ENCODE peak calls at places on chromosomes 6 and 20, in seven cellular contexts. V, P, W, C, U, I and D are unnamed samples.

GRCh38 chr6:37221585-37222124 is 35.9 kb upstream of the TBC1D22B start:
- DNase-seq in U (no peak), P (no peak), W (no peak), C (no peak), I (no peak), V (no peak), D (no peak)

GRCh38 chr20:61973515-61974356 is 91.9 kb downstream of the TAF4 start:
- DNase-seq in U (no peak), C (no peak), V (no peak), I (no peak), W (no peak), P (no peak), D (no peak)

GRCh38 chr6:39425346-39426056 is 103.0 kb upstream of the KCNK16 start:
- DNase-seq in V (no peak), C (no peak), U (no peak), W (no peak), P (no peak), I (no peak), D (peak; percentile 73)

GRCh38 chr6:142855877-142856606 is 88.9 kb downstream of the HIVEP2 start:
- DNase-seq in V (no peak), C (no peak), U (no peak), P (no peak), W (no peak), I (no peak), D (no peak)

GRCh38 chr6:37522836-37523235 is 23.1 kb upstream of the CCDC167 start:
- DNase-seq in I (no peak), U (no peak), W (no peak), C (no peak), P (no peak), V (no peak), D (no peak)

GRCh38 chr6:137982418-137983189 is 115.5 kb downstream of the TNFAIP3 start:
- DNase-seq in P (no peak), U (no peak), W (no peak), V (no peak), C (no peak), I (peak; percentile 57), D (no peak)

GRCh38 chr20:40744494-40745175 is 55.6 kb upstream of the MAFB start:
- DNase-seq in W (no peak), C (no peak), V (no peak), P (no peak), U (no peak), I (no peak), D (no peak)

GRCh38 chr6:142833054-142833453 is 111.9 kb downstream of the HIVEP2 start:
- DNase-seq in U (no peak), P (no peak), I (no peak), W (no peak), V (no peak), C (no peak), D (no peak)

GRCh38 chr6:27871919-27872633 is 40.1 kb downstream of the OR2B2 start:
- DNase-seq in C (peak; percentile 99), I (no peak), P (no peak), W (no peak), U (peak; percentile 91), V (no peak), D (peak; percentile 97)

GRCh38 chr6:12516070-12516469 is 200.5 kb upstream of the PHACTR1 start:
- DNase-seq in P (no peak), V (no peak), C (no peak), W (no peak), I (no peak), U (no peak), D (no peak)

GRCh38 chr20:33423141-33423834 is 20.3 kb downstream of the SNTA1 start:
- DNase-seq in U (no peak), P (no peak), C (no peak), I (peak; percentile 85), W (no peak), V (no peak), D (no peak)

GRCh38 chr6:17442196-17442595 is 48.8 kb downstream of the CAP2 start:
- DNase-seq in V (no peak), C (no peak), P (no peak), U (no peak), W (no peak), I (no peak), D (no peak)

GRCh38 chr6:12245763-12246720 is 44.1 kb upstream of the EDN1 start:
- DNase-seq in W (no peak), V (no peak), I (no peak), C (no peak), P (no peak), U (no peak), D (no peak)

DNA sequence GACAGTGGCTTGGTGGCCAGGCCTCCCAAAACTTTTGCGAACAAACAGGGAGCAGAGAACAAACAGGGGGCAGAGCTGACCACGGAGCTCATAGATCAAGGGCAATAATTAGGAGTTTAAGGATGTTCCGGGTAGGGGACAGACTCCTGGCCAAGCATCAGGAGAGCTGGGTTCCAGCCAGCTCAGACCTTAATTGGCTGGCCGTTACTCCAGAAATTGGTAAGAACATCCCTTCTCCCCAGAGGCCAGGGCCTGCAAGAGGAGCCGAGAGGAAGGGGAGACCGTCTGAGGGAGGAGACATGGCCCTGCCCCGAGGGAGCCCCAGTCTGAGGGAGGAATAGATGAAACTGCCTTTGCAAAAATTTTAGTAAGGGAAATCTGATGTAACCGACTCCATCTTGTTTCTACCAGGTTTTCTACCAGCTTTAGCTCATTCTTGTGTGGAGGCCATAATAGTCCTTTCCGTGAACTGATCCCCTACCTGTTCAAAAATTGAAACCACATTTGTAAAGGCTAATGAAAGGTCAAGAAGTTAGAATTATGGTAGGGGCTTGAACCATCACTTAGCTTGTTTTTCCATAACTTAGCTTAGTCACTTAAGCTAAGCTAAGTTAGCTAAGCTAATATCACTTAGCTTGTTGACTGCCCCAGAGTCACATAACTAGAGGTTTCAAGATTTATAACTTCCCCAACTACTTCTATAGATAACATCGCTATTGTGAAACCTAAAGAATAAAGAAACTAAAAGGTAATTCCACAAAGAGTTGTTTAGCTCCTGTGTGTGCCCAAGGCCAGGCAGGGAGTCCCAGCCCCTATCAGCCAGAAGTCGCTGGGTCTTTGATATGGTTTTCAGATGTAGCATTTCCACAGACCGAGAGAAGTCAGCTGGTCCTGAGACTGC is 131.6 kb downstream of the VEGFA start:
- DNase-seq in P (no peak), V (no peak), C (no peak), U (no peak), I (no peak), W (no peak), D (no peak)
- TF ChIP-seq JUND in P (no peak), V (no peak), C (no peak), U (no peak), I (no peak), W (no peak), D (no peak)

DNA sequence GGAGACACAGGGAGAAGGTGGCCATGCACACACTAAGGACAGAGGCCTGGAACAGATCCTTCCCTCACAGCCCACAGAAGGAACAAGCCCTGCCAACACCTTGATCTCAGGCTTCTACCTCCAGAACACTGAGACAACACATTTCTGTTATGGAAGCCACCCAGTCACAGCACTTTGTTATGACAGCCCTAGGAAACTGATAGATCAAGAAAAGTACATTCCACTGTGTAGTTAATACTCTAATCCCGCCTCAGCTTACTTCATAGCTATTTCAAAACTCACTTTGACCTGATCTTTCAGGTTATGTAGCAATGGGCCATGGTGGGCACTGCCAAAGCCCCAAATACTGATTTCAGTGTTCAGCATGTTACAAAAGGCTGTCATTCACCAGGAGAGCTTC is 66.8 kb downstream of the CD24 start:
- DNase-seq in W (no peak), V (no peak), I (no peak), C (no peak), U (no peak), P (no peak), D (no peak)
- TF ChIP-seq JUND in W (no peak), V (no peak), I (no peak), C (no peak), U (no peak), P (no peak), D (no peak)

GRCh38 chr6:74409447-74409846 is 713.4 kb downstream of the CD109 start:
- DNase-seq in V (peak; percentile 31), W (no peak), U (no peak), I (no peak), C (no peak), P (peak; percentile 36), D (no peak)

GRCh38 chr6:74408844-74409243 is 712.8 kb downstream of the CD109 start:
- DNase-seq in W (no peak), V (no peak), C (no peak), U (no peak), I (no peak), P (no peak), D (no peak)

GRCh38 chr6:74415056-74415455 is 719.1 kb downstream of the CD109 start:
- DNase-seq in W (no peak), C (no peak), V (no peak), U (no peak), I (no peak), P (no peak), D (no peak)

GRCh38 chr6:74410630-74411029 is 714.6 kb downstream of the CD109 start:
- DNase-seq in W (no peak), U (no peak), V (no peak), I (no peak), C (no peak), P (no peak), D (peak; percentile 27)
- TF ChIP-seq JUND in W (no peak), U (no peak), V (no peak), I (no peak), C (no peak), P (no peak), D (no peak)

GRCh38 chr6:140540743-140541142 is 1166.3 kb upstream of the CITED2 start:
- DNase-seq in U (no peak), I (no peak), V (no peak), C (no peak), P (no peak), W (no peak), D (no peak)

GRCh38 chr6:140538926-140539325 is 1164.5 kb upstream of the CITED2 start:
- DNase-seq in C (no peak), P (no peak), W (no peak), U (no peak), I (no peak), V (no peak), D (peak; percentile 69)

GRCh38 chr6:140542858-140543257 is 1168.4 kb upstream of the CITED2 start:
- DNase-seq in U (no peak), P (no peak), W (no peak), C (peak; percentile 69), V (no peak), I (no peak), D (peak; percentile 36)

GRCh38 chr6:140544431-140544830 is 1170.0 kb upstream of the CITED2 start:
- DNase-seq in P (no peak), V (no peak), C (no peak), I (no peak), U (no peak), W (no peak), D (no peak)

GRCh38 chr6:140541288-140541687 is 1166.8 kb upstream of the CITED2 start:
- DNase-seq in V (no peak), I (no peak), P (no peak), U (no peak), W (no peak), C (no peak), D (no peak)
- TF ChIP-seq JUND in V (no peak), I (no peak), P (no peak), U (no peak), W (no peak), C (no peak), D (no peak)